ENCODE peak calls at places on chromosomes 13 and 19, in nine cellular contexts. E is uterus, M is breast epithelium, Y is lower leg skin, F is body of pancreas, D is Peyer's patch, I is A549, Q is suprapubic skin, R is ovary. N is an unnamed sample.

GRCh38 chr13:91174886-91175501 is 172.5 kb upstream of the MIR17HG start:
- DNase-seq in M (no peak), Q (no peak), Y (no peak), R (no peak), E (no peak), D (no peak), F (no peak), I (no peak), N (no peak)

GRCh38 chr13:70622785-70623184 is 514.5 kb upstream of the KLHL1 start:
- DNase-seq in I (no peak), E (no peak), Q (no peak), M (no peak), F (no peak), R (no peak), D (no peak), Y (no peak), N (no peak)

GRCh38 chr19:16899566-16900075 is 10.8 kb downstream of the F2RL3 start:
- DNase-seq in Y (no peak), I (peak; percentile 64), M (no peak), Q (no peak), F (peak; percentile 40), R (no peak), D (peak; percentile 75), E (no peak), N (no peak)

GRCh38 chr13:78060966-78061365 is 142.3 kb upstream of the EDNRB start:
- DNase-seq in M (no peak), R (no peak), D (no peak), E (no peak), Y (no peak), F (no peak), Q (no peak), I (no peak), N (no peak)

GRCh38 chr19:51372649-51373504 is at the start of gene NKG7:
- DNase-seq in I (no peak), F (no peak), E (no peak), Y (no peak), D (peak; percentile 72), M (no peak), R (no peak), Q (no peak), N (no peak)

GRCh38 chr13:50410921-50411712 is 395.9 kb downstream of the KCNRG start:
- DNase-seq in Y (no peak), D (no peak), R (no peak), Q (no peak), E (peak; percentile 29), I (peak; percentile 54), M (no peak), F (no peak), N (no peak)

GRCh38 chr19:47514151-47514868 is 553 bp downstream of the NAPA start:
- DNase-seq in Q (peak; percentile 86), I (no peak), Y (peak; percentile 90), M (no peak), E (no peak), F (peak; percentile 19), R (peak; percentile 36), D (no peak), N (no peak)

GRCh38 chr19:21135433-21135832 is 6.4 kb upstream of the ZNF431 start:
- DNase-seq in R (no peak), F (no peak), Y (no peak), I (no peak), Q (no peak), D (no peak), E (no peak), M (no peak), N (no peak)

GRCh38 chr19:32988724-32989123 is 16.7 kb downstream of the FAAP24 start:
- DNase-seq in D (no peak), E (no peak), M (no peak), R (no peak), Y (no peak), Q (no peak), I (no peak), F (peak; percentile 43), N (no peak)
- TF ChIP-seq CTCF in D (no peak), E (no peak), M (no peak), R (no peak), Y (no peak), Q (no peak), I (no peak), F (no peak), N (no peak)

GRCh38 chr13:43023244-43023931 is at the start of gene DNAJC15:
- DNase-seq in E (peak; percentile 62), M (peak; percentile 66), D (peak; percentile 93), Y (peak; percentile 95), I (no peak), Q (peak; percentile 88), R (peak; percentile 46), F (peak; percentile 90), N (peak; percentile 88)
- TF ChIP-seq POLR2A in E (no peak), M (peak; percentile 11), D (peak; percentile 67), Y (no peak), I (no peak), Q (no peak), R (no peak), F (peak; percentile 78), N (no peak)

DNA sequence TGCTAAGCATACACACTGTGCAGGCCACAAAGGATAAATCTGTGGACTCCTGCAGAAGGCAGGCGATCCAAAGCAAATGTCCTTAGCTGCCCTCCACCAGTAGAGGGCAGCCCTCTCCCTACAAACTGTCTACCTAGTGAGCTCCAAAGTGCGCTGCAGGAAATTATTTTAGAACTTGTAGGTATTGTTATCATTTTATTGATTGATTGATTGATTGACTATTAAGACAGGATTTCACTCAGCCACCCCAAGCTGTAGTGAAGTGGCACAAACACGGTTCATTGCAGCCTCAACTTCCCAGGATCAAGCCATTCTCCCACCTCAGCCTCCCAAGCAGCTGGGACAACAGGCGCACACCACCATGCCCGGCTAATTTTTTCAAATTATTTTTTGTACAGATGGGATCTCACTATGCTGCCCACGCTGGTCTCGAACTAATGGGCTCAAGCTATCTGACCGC is 37.3 kb downstream of the RNF6 start:
- DNase-seq in I (peak; percentile 21), Q (no peak), Y (no peak), M (no peak), E (peak; percentile 53), D (peak; percentile 88), R (peak; percentile 47), F (peak; percentile 81), N (peak; percentile 48)
- TF ChIP-seq CTCF in I (peak; percentile 79), Q (peak; percentile 56), Y (peak; percentile 42), M (peak; percentile 73), E (peak; percentile 76), D (peak; percentile 85), R (peak; percentile 52), F (peak; percentile 94), N (peak; percentile 90)

DNA sequence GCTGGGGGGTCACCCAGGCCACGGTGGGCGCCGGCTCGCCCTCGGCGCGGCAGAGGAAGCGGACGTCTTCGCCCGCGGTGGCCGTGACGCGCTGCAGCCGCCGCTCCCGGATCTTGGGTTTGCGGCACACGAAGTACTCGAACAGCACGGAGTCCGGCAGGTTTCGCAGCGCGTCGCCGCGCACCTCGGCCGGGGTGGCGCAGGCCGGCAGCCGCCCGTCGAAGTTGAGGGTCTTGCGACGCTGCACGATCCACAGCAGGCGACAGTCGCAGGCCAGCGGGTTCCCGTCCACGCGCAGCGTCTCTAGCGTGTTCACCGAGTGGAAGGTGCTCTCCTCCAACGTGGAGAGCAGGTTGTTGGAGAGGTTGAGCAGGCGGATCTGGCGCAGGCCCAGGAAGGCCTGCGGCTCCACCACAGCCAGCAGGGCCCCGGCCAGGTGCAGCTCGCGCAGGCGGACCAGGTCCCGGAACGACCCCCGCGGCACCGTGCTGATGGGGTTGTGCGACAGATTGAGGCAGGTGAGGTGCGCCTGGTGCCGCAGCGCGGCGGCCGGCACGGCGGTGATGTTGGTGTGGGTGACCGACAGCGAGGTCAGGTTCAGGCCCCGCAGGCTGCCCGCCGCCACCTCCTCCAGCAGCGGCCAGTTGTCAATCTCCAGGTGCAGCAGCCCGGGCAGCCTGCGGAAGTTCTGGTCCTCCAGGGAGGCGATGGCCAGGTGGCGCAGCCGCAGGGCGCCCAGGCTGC is 8.6 kb upstream of the PEAK3 start:
- DNase-seq in R (no peak), I (no peak), D (peak; percentile 65), Y (no peak), F (peak; percentile 23), Q (no peak), E (no peak), M (no peak), N (no peak)
- TF ChIP-seq POLR2A in R (no peak), I (no peak), D (no peak), Y (no peak), F (no peak), Q (no peak), E (no peak), M (no peak), N (no peak)